ENCODE peak calls at places on chromosomes 13 and 19, in four cellular contexts. One of them, this sample, is unnamed.

GRCh38 chr19:44813331-44814131 is 4.6 kb downstream of the BCAM start:
- DNase-seq in AG09309: no peak
- DNase-seq in psoas muscle: no peak
- DNase-seq in A549: no peak
- DNase-seq in this sample: no peak

GRCh38 chr13:106987435-106987800 is 419.5 kb upstream of the ARGLU1 start:
- DNase-seq in AG09309: no peak
- DNase-seq in psoas muscle: no peak
- DNase-seq in A549: no peak
- DNase-seq in this sample: no peak

GRCh38 chr13:90683711-90684131 is 663.8 kb upstream of the MIR17HG start:
- DNase-seq in psoas muscle: no peak
- DNase-seq in A549: peak; percentile 10
- DNase-seq in AG09309: no peak
- DNase-seq in this sample: no peak

GRCh38 chr19:38285567-38285966 is 18.5 kb upstream of the C19orf33 start:
- DNase-seq in psoas muscle: no peak
- DNase-seq in A549: no peak
- DNase-seq in AG09309: no peak
- DNase-seq in this sample: no peak

GRCh38 chr19:31962565-31962996 is 382.8 kb upstream of the ZNF507 start:
- DNase-seq in A549: no peak
- DNase-seq in AG09309: no peak
- DNase-seq in psoas muscle: no peak
- DNase-seq in this sample: no peak

GRCh38 chr19:6393982-6394412 is 1.0 kb upstream of the GTF2F1 start:
- DNase-seq in AG09309: no peak
- DNase-seq in A549: no peak
- DNase-seq in psoas muscle: no peak
- DNase-seq in this sample: no peak

GRCh38 chr13:89900104-89900760 is 1447.3 kb upstream of the MIR17HG start:
- DNase-seq in A549: no peak
- DNase-seq in psoas muscle: no peak
- DNase-seq in AG09309: no peak
- DNase-seq in this sample: no peak

GRCh38 chr13:30746816-30747215 is 11.5 kb downstream of the ALOX5AP start:
- DNase-seq in A549: no peak
- DNase-seq in psoas muscle: no peak
- DNase-seq in AG09309: no peak
- DNase-seq in this sample: no peak

GRCh38 chr13:41562083-41562482 is 104.7 kb downstream of the RGCC start:
- DNase-seq in AG09309: peak; percentile 38
- DNase-seq in psoas muscle: peak; percentile 68
- DNase-seq in A549: no peak
- DNase-seq in this sample: peak; percentile 81

GRCh38 chr13:21638319-21639282 is 32.3 kb upstream of the FGF9 start:
- DNase-seq in A549: peak; percentile 14
- DNase-seq in AG09309: no peak
- DNase-seq in psoas muscle: no peak
- DNase-seq in this sample: no peak

GRCh38 chr13:36332986-36333385 is 13.2 kb downstream of the SPART start:
- DNase-seq in psoas muscle: no peak
- DNase-seq in AG09309: no peak
- DNase-seq in A549: no peak
- DNase-seq in this sample: no peak

GRCh38 chr13:99376132-99376531 is 68.9 kb upstream of the GPR183 start:
- DNase-seq in psoas muscle: no peak
- DNase-seq in AG09309: no peak
- DNase-seq in A549: no peak
- DNase-seq in this sample: no peak

GRCh38 chr13:27388236-27388635 is 36.2 kb upstream of the GTF3A start:
- DNase-seq in AG09309: no peak
- DNase-seq in psoas muscle: no peak
- DNase-seq in A549: no peak
- DNase-seq in this sample: no peak

GRCh38 chr13:113129921-113130750 is 7.5 kb downstream of the F10 start:
- DNase-seq in psoas muscle: no peak
- DNase-seq in A549: no peak
- DNase-seq in AG09309: no peak
- DNase-seq in this sample: no peak

GRCh38 chr13:46137627-46138026 is 32.8 kb upstream of the CPB2 start:
- DNase-seq in A549: no peak
- DNase-seq in AG09309: no peak
- DNase-seq in psoas muscle: no peak
- DNase-seq in this sample: no peak

GRCh38 chr19:5567360-5567970 is at the start of gene TINCR:
- DNase-seq in AG09309: no peak
- DNase-seq in psoas muscle: no peak
- DNase-seq in A549: no peak
- DNase-seq in this sample: no peak

GRCh38 chr19:48900477-48901452 is 653 bp downstream of the NUCB1 start:
- DNase-seq in A549: peak; percentile 64
- DNase-seq in AG09309: no peak
- DNase-seq in psoas muscle: no peak
- DNase-seq in this sample: no peak

GRCh38 chr13:18951412-18951811 is 230.2 kb downstream of the TUBA3C start:
- DNase-seq in A549: no peak
- DNase-seq in AG09309: no peak
- DNase-seq in psoas muscle: no peak
- DNase-seq in this sample: no peak

GRCh38 chr19:14758816-14759215 is 19.5 kb downstream of the ADGRE2 start:
- DNase-seq in AG09309: no peak
- DNase-seq in A549: no peak
- DNase-seq in psoas muscle: no peak
- DNase-seq in this sample: no peak

GRCh38 chr13:73702419-73703071 is 431.7 kb downstream of the KLF12 start:
- DNase-seq in A549: no peak
- DNase-seq in AG09309: no peak
- DNase-seq in psoas muscle: no peak
- DNase-seq in this sample: no peak

GRCh38 chr13:33636955-33637670 is 180.8 kb upstream of the RFC3 start:
- DNase-seq in AG09309: no peak
- DNase-seq in psoas muscle: no peak
- DNase-seq in A549: no peak
- DNase-seq in this sample: no peak

GRCh38 chr19:12833747-12834417 is 497 bp downstream of the RTBDN start:
- DNase-seq in psoas muscle: no peak
- DNase-seq in A549: no peak
- DNase-seq in AG09309: no peak
- DNase-seq in this sample: no peak

GRCh38 chr19:15419413-15420025 is 731 bp upstream of the AKAP8L start:
- DNase-seq in A549: no peak
- DNase-seq in psoas muscle: no peak
- DNase-seq in AG09309: no peak
- DNase-seq in this sample: no peak

GRCh38 chr13:85261757-85262346 is 537.4 kb downstream of the SLITRK6 start:
- DNase-seq in A549: no peak
- DNase-seq in AG09309: no peak
- DNase-seq in psoas muscle: no peak
- DNase-seq in this sample: no peak

GRCh38 chr19:14088634-14089411 is 1.7 kb downstream of the SAMD1 start:
- DNase-seq in AG09309: no peak
- DNase-seq in A549: no peak
- DNase-seq in psoas muscle: no peak
- DNase-seq in this sample: no peak

GRCh38 chr19:52891336-52891735 is 6.1 kb downstream of the ZNF320 start:
- DNase-seq in A549: no peak
- DNase-seq in AG09309: no peak
- DNase-seq in psoas muscle: no peak
- DNase-seq in this sample: no peak

GRCh38 chr19:1567116-1567847 is 843 bp downstream of the MEX3D start:
- DNase-seq in A549: no peak
- DNase-seq in psoas muscle: no peak
- DNase-seq in AG09309: no peak
- DNase-seq in this sample: no peak

GRCh38 chr13:28297341-28297740 is 159.0 kb downstream of the PAN3 start:
- DNase-seq in A549: no peak
- DNase-seq in AG09309: peak; percentile 32
- DNase-seq in psoas muscle: no peak
- DNase-seq in this sample: no peak

GRCh38 chr19:41311613-41312012 is 1.6 kb downstream of the CCDC97 start:
- DNase-seq in psoas muscle: no peak
- DNase-seq in AG09309: no peak
- DNase-seq in A549: no peak
- DNase-seq in this sample: no peak

GRCh38 chr13:75725784-75726183 is 89.7 kb downstream of the LMO7 start:
- DNase-seq in AG09309: no peak
- DNase-seq in psoas muscle: no peak
- DNase-seq in A549: no peak
- DNase-seq in this sample: no peak

GRCh38 chr13:33761744-33762143 is 56.2 kb upstream of the RFC3 start:
- DNase-seq in psoas muscle: no peak
- DNase-seq in A549: peak; percentile 26
- DNase-seq in AG09309: no peak
- DNase-seq in this sample: no peak

GRCh38 chr19:53906211-53907192 is 2.6 kb upstream of the CACNG7 start:
- DNase-seq in A549: no peak
- DNase-seq in AG09309: no peak
- DNase-seq in psoas muscle: peak; percentile 45
- DNase-seq in this sample: no peak

GRCh38 chr13:100811431-100811830 is 136.8 kb upstream of the TMTC4 start:
- DNase-seq in AG09309: no peak
- DNase-seq in psoas muscle: no peak
- DNase-seq in A549: no peak
- DNase-seq in this sample: no peak

GRCh38 chr19:51030631-51031030 is 4.2 kb downstream of the KLK12 start:
- DNase-seq in psoas muscle: no peak
- DNase-seq in AG09309: no peak
- DNase-seq in A549: no peak
- DNase-seq in this sample: no peak

GRCh38 chr13:72884111-72884510 is 102.2 kb downstream of the PIBF1 start:
- DNase-seq in A549: no peak
- DNase-seq in psoas muscle: no peak
- DNase-seq in AG09309: no peak
- DNase-seq in this sample: no peak

GRCh38 chr13:48216204-48216711 is 16.7 kb upstream of the ITM2B start:
- DNase-seq in psoas muscle: no peak
- DNase-seq in AG09309: no peak
- DNase-seq in A549: no peak
- DNase-seq in this sample: no peak

GRCh38 chr19:17227798-17228367 is 1.9 kb downstream of the OCEL1 start:
- DNase-seq in psoas muscle: no peak
- DNase-seq in A549: no peak
- DNase-seq in AG09309: no peak
- DNase-seq in this sample: no peak
- H3K4me3 ChIP-seq in psoas muscle: no peak overlapping the region
- H3K4me3 ChIP-seq in A549: no peak overlapping the region
- H3K4me3 ChIP-seq in AG09309: no peak overlapping the region
- H3K4me3 ChIP-seq in this sample: no peak overlapping the region

GRCh38 chr13:111204438-111205177 is 89.5 kb downstream of the ARHGEF7 start:
- DNase-seq in AG09309: peak; percentile 56
- DNase-seq in psoas muscle: peak; percentile 60
- DNase-seq in A549: no peak
- DNase-seq in this sample: peak; percentile 55
- H3K4me3 ChIP-seq in AG09309: no peak overlapping the region
- H3K4me3 ChIP-seq in psoas muscle: peak overlapping the region; percentile 56
- H3K4me3 ChIP-seq in A549: no peak overlapping the region
- H3K4me3 ChIP-seq in this sample: peak overlapping the region; percentile 48

DNA sequence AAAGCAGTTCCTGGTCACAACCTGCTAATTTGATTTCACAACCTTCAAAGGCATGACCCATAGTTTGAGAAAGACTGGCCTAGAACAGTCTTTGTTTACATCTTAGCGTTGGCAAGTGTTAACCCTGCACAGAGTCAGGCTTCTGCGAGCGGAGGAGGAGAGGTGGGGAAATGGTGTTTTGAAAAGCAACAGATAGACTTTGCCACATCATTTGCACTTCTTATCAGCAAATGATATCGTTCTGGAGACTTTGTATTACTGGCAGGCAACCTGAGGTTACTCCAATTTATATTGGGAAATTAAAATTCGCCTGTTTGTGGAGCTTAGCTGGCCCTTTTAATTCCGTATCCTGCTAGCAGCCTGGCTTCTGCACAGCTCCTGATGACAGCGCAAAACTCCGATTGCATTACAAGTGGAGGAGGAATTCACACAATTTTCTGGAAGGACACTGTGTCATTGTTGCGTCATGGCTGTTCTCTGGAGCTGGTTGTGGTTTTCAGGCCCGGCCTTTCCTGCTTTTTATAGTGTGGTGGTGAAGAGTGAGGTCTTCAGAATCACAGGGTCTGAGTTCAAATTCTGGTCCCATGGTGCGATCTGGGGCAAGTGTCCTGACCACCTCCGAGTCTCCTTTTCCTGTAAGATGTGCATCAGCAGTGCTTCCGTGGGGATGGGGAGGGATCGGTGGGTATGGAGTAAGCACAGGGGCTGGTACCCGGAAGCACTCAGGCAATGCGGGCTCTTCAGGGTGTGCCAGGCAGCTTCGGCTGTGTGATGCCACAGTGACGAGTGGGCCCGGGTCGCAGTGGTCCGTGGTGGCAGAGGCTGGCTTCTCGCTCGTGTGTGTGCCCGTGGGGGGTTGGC is 49.1 kb upstream of the EHD2 start:
- DNase-seq in A549: peak; percentile 77
- DNase-seq in psoas muscle: peak; percentile 75
- DNase-seq in AG09309: peak; percentile 99
- DNase-seq in this sample: peak; percentile 91
- H3K4me3 ChIP-seq in A549: no peak overlapping the region
- H3K4me3 ChIP-seq in psoas muscle: peak overlapping the region; percentile 45
- H3K4me3 ChIP-seq in AG09309: no peak overlapping the region
- H3K4me3 ChIP-seq in this sample: peak overlapping the region; percentile 37

GRCh38 chr19:35297922-35298321 is 6.0 kb downstream of the MAG start:
- DNase-seq in AG09309: no peak
- DNase-seq in psoas muscle: no peak
- DNase-seq in A549: no peak
- DNase-seq in this sample: no peak

GRCh38 chr19:35298561-35298972 is 6.6 kb downstream of the MAG start:
- DNase-seq in A549: no peak
- DNase-seq in AG09309: no peak
- DNase-seq in psoas muscle: no peak
- DNase-seq in this sample: no peak

GRCh38 chr19:35295792-35296462 is 4.0 kb downstream of the MAG start:
- DNase-seq in AG09309: no peak
- DNase-seq in psoas muscle: no peak
- DNase-seq in A549: no peak
- DNase-seq in this sample: no peak

GRCh38 chr19:35296644-35297514 is 4.9 kb downstream of the MAG start:
- DNase-seq in psoas muscle: no peak
- DNase-seq in A549: peak; percentile 39
- DNase-seq in AG09309: no peak
- DNase-seq in this sample: no peak

GRCh38 chr19:35297515-35297848 is 5.5 kb downstream of the MAG start:
- DNase-seq in AG09309: no peak
- DNase-seq in A549: no peak
- DNase-seq in psoas muscle: no peak
- DNase-seq in this sample: no peak
- H3K4me3 ChIP-seq in AG09309: no peak overlapping the region
- H3K4me3 ChIP-seq in A549: no peak overlapping the region
- H3K4me3 ChIP-seq in psoas muscle: no peak overlapping the region
- H3K4me3 ChIP-seq in this sample: no peak overlapping the region

This sample was measured in AG04450.